ENCODE peak calls at places on chromosomes 7 and 10, in seven cellular contexts. One of them, this sample, is unnamed.

GRCh38 chr10:102735065-102735562 is 8.6 kb upstream of the WBP1L start:
- DNase-seq in breast epithelium: no peak
- DNase-seq in fibroblast of lung: no peak
- DNase-seq in neuronal stem cell: no peak
- DNase-seq in adipocyte: no peak
- DNase-seq in left ventricle myocardium inferior: no peak
- DNase-seq in right cardiac atrium: peak; percentile 78
- DNase-seq in this sample: no peak

GRCh38 chr10:110392121-110392859 is 87.6 kb upstream of the SMNDC1 start:
- DNase-seq in adipocyte: no peak
- DNase-seq in left ventricle myocardium inferior: no peak
- DNase-seq in breast epithelium: no peak
- DNase-seq in fibroblast of lung: no peak
- DNase-seq in neuronal stem cell: no peak
- DNase-seq in right cardiac atrium: no peak
- DNase-seq in this sample: no peak

GRCh38 chr10:27252267-27253000 is 11.8 kb upstream of the ACBD5 start:
- DNase-seq in neuronal stem cell: no peak
- DNase-seq in adipocyte: peak; percentile 52
- DNase-seq in fibroblast of lung: peak; percentile 58
- DNase-seq in left ventricle myocardium inferior: peak; percentile 70
- DNase-seq in breast epithelium: peak; percentile 66
- DNase-seq in right cardiac atrium: peak; percentile 89
- DNase-seq in this sample: no peak

GRCh38 chr10:46526682-46527038 is 29.8 kb downstream of the GPRIN2 start:
- DNase-seq in left ventricle myocardium inferior: peak; percentile 14
- DNase-seq in adipocyte: no peak
- DNase-seq in right cardiac atrium: peak; percentile 58
- DNase-seq in fibroblast of lung: no peak
- DNase-seq in breast epithelium: peak; percentile 51
- DNase-seq in neuronal stem cell: no peak
- DNase-seq in this sample: no peak

GRCh38 chr10:65566906-65567305 is 1358.9 kb upstream of the LRRTM3 start:
- DNase-seq in fibroblast of lung: no peak
- DNase-seq in neuronal stem cell: peak; percentile 26
- DNase-seq in breast epithelium: no peak
- DNase-seq in right cardiac atrium: no peak
- DNase-seq in adipocyte: no peak
- DNase-seq in left ventricle myocardium inferior: no peak
- DNase-seq in this sample: no peak

GRCh38 chr7:137146552-137146961 is 197.0 kb downstream of the PTN start:
- DNase-seq in breast epithelium: no peak
- DNase-seq in left ventricle myocardium inferior: no peak
- DNase-seq in adipocyte: peak; percentile 70
- DNase-seq in fibroblast of lung: peak; percentile 48
- DNase-seq in neuronal stem cell: no peak
- DNase-seq in right cardiac atrium: no peak
- DNase-seq in this sample: no peak

GRCh38 chr7:153190452-153190851 is 430.9 kb downstream of the ACTR3B start:
- DNase-seq in right cardiac atrium: no peak
- DNase-seq in fibroblast of lung: no peak
- DNase-seq in left ventricle myocardium inferior: no peak
- DNase-seq in breast epithelium: no peak
- DNase-seq in neuronal stem cell: peak; percentile 9
- DNase-seq in adipocyte: no peak
- DNase-seq in this sample: no peak

GRCh38 chr7:6640246-6640721 is 3.2 kb downstream of the ZNF316 start:
- DNase-seq in left ventricle myocardium inferior: peak; percentile 35
- DNase-seq in right cardiac atrium: peak; percentile 74
- DNase-seq in neuronal stem cell: no peak
- DNase-seq in breast epithelium: no peak
- DNase-seq in fibroblast of lung: peak; percentile 23
- DNase-seq in adipocyte: peak; percentile 7
- DNase-seq in this sample: no peak

GRCh38 chr7:151599401-151600227 is 79.9 kb upstream of the RHEB start:
- DNase-seq in adipocyte: peak; percentile 93
- DNase-seq in breast epithelium: no peak
- DNase-seq in right cardiac atrium: no peak
- DNase-seq in fibroblast of lung: peak; percentile 92
- DNase-seq in neuronal stem cell: no peak
- DNase-seq in left ventricle myocardium inferior: no peak
- DNase-seq in this sample: no peak

GRCh38 chr7:155456772-155457543 is 971 bp upstream of the EN2 start:
- DNase-seq in adipocyte: peak; percentile 66
- DNase-seq in neuronal stem cell: no peak
- DNase-seq in left ventricle myocardium inferior: peak; percentile 67
- DNase-seq in right cardiac atrium: peak; percentile 85
- DNase-seq in fibroblast of lung: peak; percentile 49
- DNase-seq in breast epithelium: no peak
- DNase-seq in this sample: no peak

GRCh38 chr7:70113078-70113477 is 514.8 kb downstream of the AUTS2 start:
- DNase-seq in left ventricle myocardium inferior: no peak
- DNase-seq in right cardiac atrium: no peak
- DNase-seq in neuronal stem cell: no peak
- DNase-seq in adipocyte: no peak
- DNase-seq in breast epithelium: no peak
- DNase-seq in fibroblast of lung: no peak
- DNase-seq in this sample: no peak

GRCh38 chr7:50556247-50556976 is 8.8 kb downstream of the DDC start:
- DNase-seq in neuronal stem cell: no peak
- DNase-seq in right cardiac atrium: no peak
- DNase-seq in fibroblast of lung: peak; percentile 62
- DNase-seq in left ventricle myocardium inferior: no peak
- DNase-seq in breast epithelium: no peak
- DNase-seq in adipocyte: peak; percentile 20
- DNase-seq in this sample: no peak

GRCh38 chr7:103640031-103640779 is 194.2 kb upstream of the SLC26A5 start:
- DNase-seq in neuronal stem cell: no peak
- DNase-seq in left ventricle myocardium inferior: no peak
- DNase-seq in breast epithelium: no peak
- DNase-seq in right cardiac atrium: no peak
- DNase-seq in adipocyte: no peak
- DNase-seq in fibroblast of lung: peak; percentile 34
- DNase-seq in this sample: no peak

GRCh38 chr10:3068201-3068967 is 1.0 kb downstream of the PFKP start:
- DNase-seq in adipocyte: peak; percentile 81
- DNase-seq in fibroblast of lung: peak; percentile 75
- DNase-seq in left ventricle myocardium inferior: peak; percentile 73
- DNase-seq in breast epithelium: no peak
- DNase-seq in right cardiac atrium: peak; percentile 87
- DNase-seq in neuronal stem cell: no peak
- DNase-seq in this sample: no peak

GRCh38 chr7:78516450-78516849 is 717.9 kb downstream of the PHTF2 start:
- DNase-seq in adipocyte: no peak
- DNase-seq in left ventricle myocardium inferior: no peak
- DNase-seq in fibroblast of lung: no peak
- DNase-seq in right cardiac atrium: no peak
- DNase-seq in breast epithelium: no peak
- DNase-seq in neuronal stem cell: no peak
- DNase-seq in this sample: no peak

GRCh38 chr10:49005270-49005669 is 65.6 kb upstream of the LRRC18 start:
- DNase-seq in adipocyte: no peak
- DNase-seq in right cardiac atrium: no peak
- DNase-seq in neuronal stem cell: no peak
- DNase-seq in left ventricle myocardium inferior: no peak
- DNase-seq in fibroblast of lung: no peak
- DNase-seq in breast epithelium: no peak
- DNase-seq in this sample: no peak

GRCh38 chr10:68364101-68364886 is 31.6 kb upstream of the PBLD start:
- DNase-seq in breast epithelium: no peak
- DNase-seq in fibroblast of lung: no peak
- DNase-seq in neuronal stem cell: no peak
- DNase-seq in left ventricle myocardium inferior: no peak
- DNase-seq in right cardiac atrium: no peak
- DNase-seq in adipocyte: no peak
- DNase-seq in this sample: no peak

GRCh38 chr7:156950381-156950858 is 908 bp downstream of the NOM1 start:
- DNase-seq in breast epithelium: no peak
- DNase-seq in fibroblast of lung: no peak
- DNase-seq in adipocyte: peak; percentile 46
- DNase-seq in right cardiac atrium: no peak
- DNase-seq in neuronal stem cell: no peak
- DNase-seq in left ventricle myocardium inferior: no peak
- DNase-seq in this sample: no peak

GRCh38 chr10:16521311-16522016 is at the start of gene C1QL3:
- DNase-seq in left ventricle myocardium inferior: no peak
- DNase-seq in neuronal stem cell: no peak
- DNase-seq in right cardiac atrium: no peak
- DNase-seq in breast epithelium: no peak
- DNase-seq in fibroblast of lung: peak; percentile 42
- DNase-seq in adipocyte: peak; percentile 48
- DNase-seq in this sample: no peak

GRCh38 chr7:133119067-133119466 is 37.2 kb upstream of the CHCHD3 start:
- DNase-seq in left ventricle myocardium inferior: no peak
- DNase-seq in breast epithelium: no peak
- DNase-seq in neuronal stem cell: no peak
- DNase-seq in fibroblast of lung: no peak
- DNase-seq in right cardiac atrium: no peak
- DNase-seq in adipocyte: no peak
- DNase-seq in this sample: no peak

GRCh38 chr10:11682896-11683295 is 59.3 kb upstream of the ECHDC3 start:
- DNase-seq in right cardiac atrium: no peak
- DNase-seq in fibroblast of lung: no peak
- DNase-seq in adipocyte: no peak
- DNase-seq in left ventricle myocardium inferior: no peak
- DNase-seq in neuronal stem cell: no peak
- DNase-seq in breast epithelium: no peak
- DNase-seq in this sample: no peak

GRCh38 chr7:68700414-68700813 is 897.9 kb upstream of the AUTS2 start:
- DNase-seq in right cardiac atrium: no peak
- DNase-seq in neuronal stem cell: no peak
- DNase-seq in fibroblast of lung: peak; percentile 25
- DNase-seq in adipocyte: peak; percentile 69
- DNase-seq in breast epithelium: no peak
- DNase-seq in left ventricle myocardium inferior: no peak
- DNase-seq in this sample: no peak

GRCh38 chr10:114519756-114520288 is 115.5 kb upstream of the AFAP1L2 start:
- DNase-seq in fibroblast of lung: no peak
- DNase-seq in adipocyte: no peak
- DNase-seq in neuronal stem cell: no peak
- DNase-seq in breast epithelium: no peak
- DNase-seq in left ventricle myocardium inferior: no peak
- DNase-seq in right cardiac atrium: no peak
- DNase-seq in this sample: no peak
- H3K4me1 ChIP-seq in fibroblast of lung: peaks cover 5% of the 10 kb centered on the region
- H3K4me1 ChIP-seq in adipocyte: peaks cover 15% of the 10 kb centered on the region
- H3K4me1 ChIP-seq in neuronal stem cell: peaks cover 41% of the 10 kb centered on the region
- H3K4me1 ChIP-seq in breast epithelium: peaks cover 18% of the 10 kb centered on the region
- H3K4me1 ChIP-seq in left ventricle myocardium inferior: peaks cover 100% of the 10 kb centered on the region
- H3K4me1 ChIP-seq in right cardiac atrium: peaks cover 24% of the 10 kb centered on the region
- H3K4me1 ChIP-seq in this sample: peaks cover 3% of the 10 kb centered on the region

GRCh38 chr7:8177109-8177933 is 84.6 kb downstream of the ICA1 start:
- DNase-seq in right cardiac atrium: no peak
- DNase-seq in left ventricle myocardium inferior: no peak
- DNase-seq in adipocyte: no peak
- DNase-seq in breast epithelium: no peak
- DNase-seq in neuronal stem cell: no peak
- DNase-seq in fibroblast of lung: no peak
- DNase-seq in this sample: no peak

GRCh38 chr7:8172372-8173354 is 89.3 kb downstream of the ICA1 start:
- DNase-seq in neuronal stem cell: no peak
- DNase-seq in left ventricle myocardium inferior: no peak
- DNase-seq in breast epithelium: no peak
- DNase-seq in right cardiac atrium: no peak
- DNase-seq in adipocyte: peak; percentile 9
- DNase-seq in fibroblast of lung: no peak
- DNase-seq in this sample: no peak

GRCh38 chr7:8175929-8176369 is 86.0 kb downstream of the ICA1 start:
- DNase-seq in breast epithelium: no peak
- DNase-seq in neuronal stem cell: no peak
- DNase-seq in right cardiac atrium: no peak
- DNase-seq in fibroblast of lung: no peak
- DNase-seq in adipocyte: no peak
- DNase-seq in left ventricle myocardium inferior: no peak
- DNase-seq in this sample: no peak

GRCh38 chr7:8178353-8178752 is 83.6 kb downstream of the ICA1 start:
- DNase-seq in right cardiac atrium: no peak
- DNase-seq in adipocyte: no peak
- DNase-seq in neuronal stem cell: no peak
- DNase-seq in fibroblast of lung: no peak
- DNase-seq in left ventricle myocardium inferior: no peak
- DNase-seq in breast epithelium: no peak
- DNase-seq in this sample: no peak

GRCh38 chr7:8176370-8177081 is 85.4 kb downstream of the ICA1 start:
- DNase-seq in fibroblast of lung: no peak
- DNase-seq in breast epithelium: no peak
- DNase-seq in left ventricle myocardium inferior: no peak
- DNase-seq in adipocyte: no peak
- DNase-seq in neuronal stem cell: no peak
- DNase-seq in right cardiac atrium: no peak
- DNase-seq in this sample: no peak
- H3K4me3 ChIP-seq in fibroblast of lung: no peak overlapping the region
- H3K4me3 ChIP-seq in breast epithelium: no peak overlapping the region
- H3K4me3 ChIP-seq in left ventricle myocardium inferior: no peak overlapping the region
- H3K4me3 ChIP-seq in adipocyte: no peak overlapping the region
- H3K4me3 ChIP-seq in neuronal stem cell: no peak overlapping the region
- H3K4me3 ChIP-seq in right cardiac atrium: no peak overlapping the region
- H3K4me3 ChIP-seq in this sample: no peak overlapping the region

DNA sequence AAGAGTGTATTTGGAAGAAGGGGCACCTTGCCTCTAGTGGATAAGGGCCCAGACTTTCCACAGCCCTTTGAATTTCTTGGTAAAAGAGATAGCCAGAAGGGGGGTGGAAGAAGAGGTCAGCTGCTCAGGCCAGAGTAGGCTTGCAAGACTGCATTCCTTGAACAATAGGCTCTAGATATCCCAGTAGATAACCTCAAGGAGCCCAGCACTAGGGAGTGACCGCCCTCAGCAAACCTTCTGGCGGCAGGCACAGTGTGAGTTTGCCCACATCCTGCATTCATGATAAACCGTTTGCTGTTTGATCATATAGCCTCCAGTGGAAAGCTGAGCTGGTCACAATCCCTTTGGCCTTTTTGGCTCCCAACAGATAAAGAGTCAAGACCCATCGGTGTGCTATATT is 70.5 kb downstream of the NPY start:
- DNase-seq in adipocyte: no peak
- DNase-seq in right cardiac atrium: no peak
- DNase-seq in fibroblast of lung: no peak
- DNase-seq in breast epithelium: no peak
- DNase-seq in left ventricle myocardium inferior: no peak
- DNase-seq in neuronal stem cell: no peak
- DNase-seq in this sample: no peak
- H3K4me1 ChIP-seq in adipocyte: no peaks in the 10 kb centered on the region
- H3K4me1 ChIP-seq in right cardiac atrium: no peaks in the 10 kb centered on the region
- H3K4me1 ChIP-seq in fibroblast of lung: no peaks in the 10 kb centered on the region
- H3K4me1 ChIP-seq in breast epithelium: no peaks in the 10 kb centered on the region
- H3K4me1 ChIP-seq in left ventricle myocardium inferior: no peaks in the 10 kb centered on the region
- H3K4me1 ChIP-seq in neuronal stem cell: no peaks in the 10 kb centered on the region
- H3K4me1 ChIP-seq in this sample: no peaks in the 10 kb centered on the region

GRCh38 chr7:114934074-114934473 is 12.2 kb downstream of the MDFIC start:
- DNase-seq in right cardiac atrium: no peak
- DNase-seq in adipocyte: no peak
- DNase-seq in neuronal stem cell: no peak
- DNase-seq in breast epithelium: no peak
- DNase-seq in fibroblast of lung: no peak
- DNase-seq in left ventricle myocardium inferior: no peak
- DNase-seq in this sample: no peak
- H3K4me3 ChIP-seq in right cardiac atrium: no peak overlapping the region
- H3K4me3 ChIP-seq in adipocyte: peak overlapping the region; percentile 33
- H3K4me3 ChIP-seq in neuronal stem cell: no peak overlapping the region
- H3K4me3 ChIP-seq in breast epithelium: no peak overlapping the region
- H3K4me3 ChIP-seq in fibroblast of lung: no peak overlapping the region
- H3K4me3 ChIP-seq in left ventricle myocardium inferior: no peak overlapping the region
- H3K4me3 ChIP-seq in this sample: no peak overlapping the region

GRCh38 chr7:128739990-128740682 is 977 bp downstream of the CALU start:
- DNase-seq in neuronal stem cell: no peak
- DNase-seq in adipocyte: peak; percentile 53
- DNase-seq in left ventricle myocardium inferior: no peak
- DNase-seq in breast epithelium: no peak
- DNase-seq in right cardiac atrium: no peak
- DNase-seq in fibroblast of lung: no peak
- DNase-seq in this sample: no peak
- H3K4me1 ChIP-seq in neuronal stem cell: peaks cover 6% of the 10 kb centered on the region
- H3K4me1 ChIP-seq in adipocyte: peaks cover 53% of the 10 kb centered on the region
- H3K4me1 ChIP-seq in left ventricle myocardium inferior: peaks cover 65% of the 10 kb centered on the region
- H3K4me1 ChIP-seq in breast epithelium: no peaks in the 10 kb centered on the region
- H3K4me1 ChIP-seq in right cardiac atrium: peaks cover 5% of the 10 kb centered on the region
- H3K4me1 ChIP-seq in fibroblast of lung: peaks cover 17% of the 10 kb centered on the region
- H3K4me1 ChIP-seq in this sample: peaks cover 34% of the 10 kb centered on the region

This sample was measured in thoracic aorta.